ENCODE peak calls at places on chromosome 22, in eight cellular contexts. C is GM23338, E is MM.1S, Y is neural progenitor cell, S is HCT116, W is PC-3, F is hepatocyte, K is SK-N-SH. A is an unnamed sample.

GRCh38 chr22:19696504-19697276 is 17.6 kb upstream of the SEPTIN5 start:
- DNase-seq in C (no peak), E (no peak), Y (no peak), S (no peak), W (no peak), F (no peak), K (peak), A (no peak)

GRCh38 chr22:31332886-31333285 is 13.3 kb downstream of the PATZ1 start:
- DNase-seq in C (no peak), E (no peak), Y (no peak), S (no peak), W (peak), F (no peak), K (no peak), A (no peak)

GRCh38 chr22:38033522-38034277 is 23.5 kb upstream of the PICK1 start:
- DNase-seq in C (no peak), E (no peak), Y (peak), S (no peak), W (no peak), F (no peak), K (no peak), A (no peak)

GRCh38 chr22:30210235-30210831 is 36.2 kb downstream of the LIF start:
- DNase-seq in C (no peak), E (no peak), Y (peak), S (peak), W (peak), F (peak), K (peak), A (no peak)

GRCh38 chr22:43391306-43391705 is 20.5 kb upstream of the MPPED1 start:
- DNase-seq in C (no peak), E (no peak), Y (no peak), S (no peak), W (no peak), F (peak), K (no peak), A (no peak)

GRCh38 chr22:30426395-30427353 is 1.1 kb downstream of the MTFP1 start:
- DNase-seq in C (peak), E (peak), Y (peak), S (peak), W (peak), F (peak), K (peak), A (peak)

GRCh38 chr22:23274146-23274526 is 93.8 kb downstream of the BCR start:
- DNase-seq in C (no peak), E (no peak), Y (no peak), S (no peak), W (no peak), F (no peak), K (no peak), A (no peak)

GRCh38 chr22:50444663-50445062 is 30.2 kb downstream of the SBF1 start:
- DNase-seq in C (no peak), E (no peak), Y (no peak), S (peak), W (peak), F (peak), K (no peak), A (no peak)

GRCh38 chr22:40674274-40674673 is 5.0 kb upstream of the MCHR1 start:
- DNase-seq in C (no peak), E (no peak), Y (no peak), S (no peak), W (no peak), F (no peak), K (no peak), A (no peak)

GRCh38 chr22:30422481-30423295 is 2.9 kb upstream of the MTFP1 start:
- DNase-seq in C (peak), E (no peak), Y (peak), S (peak), W (peak), F (peak), K (no peak), A (no peak)

GRCh38 chr22:23453277-23453676 is 126.8 kb downstream of the IGLL1 start:
- DNase-seq in C (no peak), E (no peak), Y (no peak), S (no peak), W (no peak), F (no peak), K (no peak), A (no peak)

GRCh38 chr22:20032407-20032991 is 11.6 kb downstream of the TANGO2 start:
- DNase-seq in C (no peak), E (no peak), Y (no peak), S (no peak), W (no peak), F (no peak), K (no peak), A (no peak)

GRCh38 chr22:26535499-26535898 is 23.2 kb upstream of the TFIP11 start:
- DNase-seq in C (no peak), E (no peak), Y (no peak), S (no peak), W (no peak), F (no peak), K (no peak), A (peak)

GRCh38 chr22:50531546-50532352 is 1.9 kb upstream of the TYMP start:
- DNase-seq in C (peak), E (no peak), Y (peak), S (no peak), W (peak), F (peak), K (peak), A (peak)

GRCh38 chr22:19691721-19692341 is 22.5 kb upstream of the SEPTIN5 start:
- DNase-seq in C (peak), E (no peak), Y (peak), S (peak), W (peak), F (peak), K (no peak), A (no peak)

GRCh38 chr22:41672780-41673509 is 15.7 kb downstream of the SNU13 start:
- DNase-seq in C (peak), E (no peak), Y (no peak), S (no peak), W (peak), F (peak), K (no peak), A (peak)

GRCh38 chr22:21451545-21452520 is 15.4 kb upstream of the TMEM191C start:
- DNase-seq in C (no peak), E (no peak), Y (peak), S (no peak), W (no peak), F (no peak), K (no peak), A (no peak)

GRCh38 chr22:21455334-21456089 is 11.7 kb upstream of the TMEM191C start:
- DNase-seq in C (no peak), E (no peak), Y (peak), S (no peak), W (no peak), F (no peak), K (no peak), A (no peak)

DNA sequence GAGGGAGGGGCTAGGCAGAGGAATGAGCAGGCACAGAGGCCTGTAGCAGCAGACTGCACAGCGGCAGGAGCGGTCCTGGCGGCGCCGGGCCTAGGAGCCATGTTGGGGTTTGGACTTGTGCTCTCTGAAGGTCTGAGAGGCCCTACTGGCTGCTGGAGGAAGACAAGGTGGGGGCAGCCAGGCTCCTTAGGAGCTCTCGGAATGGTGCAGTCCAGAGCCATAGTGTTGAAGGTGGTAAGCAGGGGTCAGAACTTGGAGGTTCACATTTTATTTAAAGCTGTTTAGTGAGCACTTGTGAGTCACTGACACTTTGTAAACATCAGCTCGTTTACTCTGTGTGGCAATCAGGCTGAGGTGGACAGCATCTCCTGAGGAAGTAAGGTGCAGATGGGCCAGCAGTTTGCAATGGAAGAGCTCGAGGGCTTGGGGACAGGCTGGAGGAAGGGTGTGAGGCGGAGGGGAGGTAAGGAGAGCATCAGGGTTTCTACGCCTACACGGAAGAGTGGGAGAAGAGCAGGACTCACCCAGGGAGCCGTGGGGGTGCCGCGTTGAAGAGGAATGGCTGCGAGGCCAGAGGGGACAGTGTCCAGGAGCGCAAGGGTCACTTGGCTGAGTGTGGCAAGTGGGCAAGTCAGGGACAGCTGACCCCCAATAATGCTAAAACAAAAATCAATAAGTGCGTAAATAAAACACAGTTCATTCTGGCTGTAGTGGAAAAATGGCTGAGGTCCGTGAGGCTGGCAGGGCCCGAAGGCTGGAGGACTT is 10.0 kb upstream of the TMEM191C start:
- DNase-seq in C (no peak), E (no peak), Y (peak), S (no peak), W (peak), F (peak), K (no peak), A (no peak)
- TF ChIP-seq EZH2phosphoT487 in C (no peak), E (no peak), Y (no peak), S (no peak), W (no peak), F (no peak), K (no peak), A (no peak)

GRCh38 chr22:45212306-45212709 is 28.4 kb downstream of the KIAA0930 start:
- DNase-seq in C (peak), E (no peak), Y (peak), S (no peak), W (no peak), F (peak), K (peak), A (no peak)
- TF ChIP-seq CTCF in C (no peak), E (no peak), Y (no peak), S (no peak), W (no peak), F (no peak), K (no peak), A (no peak)

GRCh38 chr22:46800102-46800857 is 37.8 kb downstream of the TBC1D22A start:
- DNase-seq in C (no peak), E (no peak), Y (no peak), S (no peak), W (no peak), F (no peak), K (no peak), A (no peak)

GRCh38 chr22:46799626-46800025 is 37.2 kb downstream of the TBC1D22A start:
- DNase-seq in C (no peak), E (no peak), Y (no peak), S (no peak), W (no peak), F (no peak), K (no peak), A (no peak)

GRCh38 chr22:46801826-46802607 is 39.6 kb downstream of the TBC1D22A start:
- DNase-seq in C (no peak), E (no peak), Y (no peak), S (no peak), W (no peak), F (no peak), K (no peak), A (no peak)

GRCh38 chr22:46802608-46803027 is 40.2 kb downstream of the TBC1D22A start:
- DNase-seq in C (no peak), E (no peak), Y (no peak), S (no peak), W (no peak), F (no peak), K (no peak), A (no peak)

GRCh38 chr22:46801331-46801811 is 38.9 kb downstream of the TBC1D22A start:
- DNase-seq in C (no peak), E (no peak), Y (no peak), S (no peak), W (no peak), F (peak), K (no peak), A (no peak)
- TF ChIP-seq EZH2phosphoT487 in C (no peak), E (no peak), Y (no peak), S (no peak), W (no peak), F (peak), K (no peak), A (no peak)

DNA sequence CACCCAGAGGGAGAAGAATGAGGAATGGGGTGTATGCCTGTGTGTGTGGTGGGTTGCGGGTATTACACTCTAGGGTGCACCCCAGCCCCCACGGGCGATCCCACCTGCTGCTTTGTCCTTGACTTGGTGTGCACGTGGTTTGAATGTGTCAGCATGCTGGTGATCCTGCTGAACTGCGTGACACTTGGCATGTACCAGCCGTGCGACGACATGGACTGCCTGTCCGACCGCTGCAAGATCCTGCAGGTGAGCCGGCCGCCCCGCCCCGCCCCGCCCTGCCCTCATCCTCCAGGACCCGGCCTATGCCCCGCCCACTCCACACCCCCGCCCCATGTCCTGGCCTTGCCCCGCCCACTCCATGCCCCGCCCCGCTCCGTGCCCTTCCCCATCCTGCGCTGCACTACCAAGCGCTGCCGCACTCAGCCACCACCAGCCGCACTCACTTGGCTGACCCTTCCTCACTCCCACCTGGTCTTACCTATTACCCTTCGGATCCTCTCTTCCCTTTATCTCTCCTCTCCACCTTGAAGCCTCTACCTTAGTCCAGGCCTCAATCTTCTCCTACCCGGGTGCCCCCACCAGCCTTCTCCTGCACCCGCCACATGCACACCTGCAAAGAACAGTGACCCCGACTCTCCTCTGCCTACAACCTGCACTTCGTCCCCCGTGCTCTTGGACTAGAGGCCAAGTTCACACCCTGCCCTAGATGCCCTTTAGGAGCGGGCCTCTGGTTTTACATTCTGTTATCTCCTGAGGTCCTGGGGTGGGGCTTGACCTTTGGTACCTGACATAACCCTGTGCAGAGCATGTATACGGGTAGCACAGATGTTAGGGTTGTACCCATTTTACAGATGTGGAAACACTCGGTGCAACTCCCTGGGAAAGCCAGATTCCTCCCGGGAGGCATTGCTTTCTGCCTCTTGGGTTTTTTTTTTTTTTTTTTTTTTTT is 27.7 kb downstream of the CACNA1I start:
- DNase-seq in C (peak), E (peak), Y (peak), S (peak), W (peak), F (peak), K (no peak), A (peak)
- TF ChIP-seq CTCF in C (no peak), E (peak), Y (peak), S (peak), W (no peak), F (no peak), K (no peak), A (peak)

DNA sequence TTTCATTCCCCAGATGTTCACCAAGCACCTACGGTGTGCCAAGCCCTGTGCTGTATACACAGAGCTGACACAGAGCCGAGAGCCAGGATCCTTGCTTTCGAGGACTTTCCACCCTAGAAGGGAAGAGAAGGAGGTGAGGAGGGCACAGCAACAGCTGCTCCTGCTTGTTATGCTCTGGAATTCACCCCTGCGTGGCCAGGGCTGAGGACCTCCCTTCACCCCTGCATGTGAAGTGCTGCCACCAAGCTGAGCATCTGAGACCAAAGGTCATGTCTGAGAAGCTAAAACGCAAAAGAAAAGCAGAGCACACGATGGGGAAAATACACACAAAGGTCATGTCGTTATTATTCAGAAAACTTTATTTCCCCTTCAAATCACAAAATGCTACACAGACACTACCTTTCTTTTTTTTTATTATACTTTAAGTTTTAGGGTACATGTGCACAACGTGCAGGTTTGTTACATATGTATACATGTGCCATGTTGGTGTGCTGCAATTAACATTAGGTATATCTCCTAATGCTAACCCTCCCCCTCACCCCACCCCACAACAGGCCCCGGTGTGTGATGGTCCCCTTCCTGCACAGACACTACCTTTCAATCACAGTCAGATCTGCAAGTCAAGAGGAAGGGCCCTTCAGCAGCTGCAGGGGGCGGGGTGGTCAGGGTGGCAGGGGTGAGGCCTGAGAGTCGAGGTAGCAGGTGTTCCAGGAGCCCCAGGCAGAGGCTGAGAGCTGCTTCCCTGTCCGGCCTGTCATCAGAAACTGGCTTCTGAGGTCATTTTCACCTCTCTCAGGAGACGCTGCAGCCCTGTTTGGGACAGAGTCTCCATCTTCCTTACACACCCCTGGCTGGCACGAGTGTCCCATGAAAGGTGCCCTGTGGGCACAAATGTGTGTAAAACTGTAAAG is 40.1 kb upstream of the PRR5 start:
- DNase-seq in C (no peak), E (no peak), Y (no peak), S (no peak), W (no peak), F (no peak), K (peak), A (peak)
- TF ChIP-seq EZH2phosphoT487 in C (no peak), E (no peak), Y (no peak), S (no peak), W (no peak), F (no peak), K (no peak), A (no peak)

DNA sequence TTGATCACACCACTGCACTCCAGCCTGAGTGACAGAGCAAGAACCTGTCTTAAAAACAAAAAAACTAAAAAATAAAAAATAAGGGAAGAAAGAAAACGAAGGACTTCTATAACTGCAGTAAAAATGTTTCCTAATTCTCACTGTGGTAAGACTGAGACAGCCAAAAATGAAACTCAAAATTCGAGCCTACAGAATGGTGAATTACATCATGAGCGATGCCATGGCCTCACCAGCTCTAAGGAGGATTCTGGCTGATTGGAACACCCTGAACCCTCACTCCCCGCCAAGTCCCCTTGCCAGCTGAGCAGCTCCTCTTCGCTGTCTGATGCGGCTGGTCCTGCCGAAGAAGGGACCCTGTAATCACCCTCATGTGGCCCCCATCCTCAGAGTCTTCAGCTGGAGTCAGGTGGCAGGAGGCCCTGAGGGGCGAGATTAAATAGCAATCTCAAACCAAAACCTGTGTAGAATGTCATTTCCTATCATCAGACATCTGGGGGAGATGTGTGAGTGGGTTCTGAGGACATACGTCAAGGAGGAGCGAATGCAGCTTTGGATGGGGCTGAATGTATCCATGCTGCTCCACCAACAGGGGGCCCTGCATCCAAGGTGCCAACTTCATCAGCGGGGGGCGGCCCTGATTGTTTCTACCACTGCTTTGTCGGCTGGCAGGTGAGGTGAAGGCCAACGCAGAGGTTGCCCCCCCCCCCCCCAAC is 29.2 kb downstream of the PDGFB start:
- DNase-seq in C (peak), E (no peak), Y (peak), S (peak), W (no peak), F (no peak), K (no peak), A (peak)
- TF ChIP-seq CTCF in C (peak), E (peak), Y (peak), S (peak), W (peak), F (peak), K (peak), A (peak)

DNA sequence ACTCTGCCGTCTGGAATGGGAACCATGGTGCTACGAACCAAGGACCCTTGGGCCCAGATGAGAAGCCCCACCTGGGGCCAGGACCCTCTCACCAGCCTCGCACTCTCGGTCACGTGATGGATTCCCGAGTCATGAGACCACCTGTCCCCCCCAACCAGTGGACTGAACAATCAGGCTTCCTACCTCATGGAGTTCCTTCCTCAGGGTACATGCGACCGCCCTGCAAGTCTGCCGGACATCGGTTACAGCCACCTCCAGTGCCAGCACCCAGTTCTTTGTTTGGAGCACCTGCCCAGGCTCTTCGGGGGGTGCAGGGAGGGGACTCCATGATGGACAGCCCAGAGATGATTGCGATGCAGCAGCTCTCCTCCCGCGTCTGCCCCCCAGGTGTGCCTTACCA is 20.8 kb upstream of the SLC25A18 start:
- DNase-seq in C (no peak), E (no peak), Y (no peak), S (no peak), W (no peak), F (no peak), K (no peak), A (no peak)
- TF ChIP-seq EZH2phosphoT487 in C (no peak), E (no peak), Y (no peak), S (no peak), W (no peak), F (no peak), K (no peak), A (no peak)

A was measured in OCI-LY7.